ENCODE peak calls at places on chromosomes 1 and 21, in four cellular contexts. X is tibial artery, N is GM13977, Y is heart right ventricle. K is an unnamed sample.

GRCh38 chr1:96580920-96581319 is 140.7 kb upstream of the PTBP2 start:
- DNase-seq in Y (no peak), N (no peak), X (no peak), K (no peak)

GRCh38 chr1:186658999-186659398 is 21.2 kb downstream of the PTGS2 start:
- DNase-seq in Y (no peak), X (no peak), N (no peak), K (no peak)

GRCh38 chr1:91777630-91778300 is 108.2 kb downstream of the TGFBR3 start:
- DNase-seq in X (no peak), Y (no peak), N (no peak), K (no peak)

GRCh38 chr1:184504695-184505338 is 118.0 kb downstream of the C1orf21 start:
- DNase-seq in N (no peak), X (no peak), Y (no peak), K (no peak)

GRCh38 chr1:45246760-45247159 is 40.4 kb upstream of the ZSWIM5 start:
- DNase-seq in N (no peak), X (no peak), Y (no peak), K (no peak)

GRCh38 chr21:44773291-44773932 is 28.2 kb downstream of the UBE2G2 start:
- DNase-seq in Y (no peak), X (no peak), N (no peak), K (no peak)

GRCh38 chr1:60970081-60970509 is 112.3 kb upstream of the NFIA start:
- DNase-seq in Y (no peak), X (no peak), N (no peak), K (no peak)

GRCh38 chr1:8427493-8427892 is 109.6 kb downstream of the SLC45A1 start:
- DNase-seq in N (peak; percentile 83), X (no peak), Y (no peak), K (no peak)

GRCh38 chr21:32328595-32328994 is 29.9 kb downstream of the MRAP start:
- DNase-seq in N (no peak), Y (no peak), X (no peak), K (no peak)

GRCh38 chr1:12555411-12556367 is 62.3 kb downstream of the DHRS3 start:
- DNase-seq in X (peak; percentile 63), Y (no peak), N (no peak), K (peak; percentile 18)

GRCh38 chr1:27137022-27137542 is 17.8 kb downstream of the SLC9A1 start:
- DNase-seq in Y (peak; percentile 44), X (no peak), N (peak; percentile 76), K (peak; percentile 46)

GRCh38 chr1:215083408-215083961 is 948 bp downstream of the KCNK2 start:
- DNase-seq in Y (no peak), N (no peak), X (peak; percentile 64), K (no peak)

GRCh38 chr1:53975861-53976260 is 29.7 kb downstream of the LRRC42 start:
- DNase-seq in X (no peak), Y (no peak), N (no peak), K (no peak)

GRCh38 chr1:76035053-76035452 is 39.5 kb upstream of the ST6GALNAC3 start:
- DNase-seq in X (no peak), N (no peak), Y (no peak), K (no peak)
- TF ChIP-seq CTCF in X (no peak), N (no peak), Y (peak; percentile 30), K (no peak)

GRCh38 chr1:55445416-55445815 is 230.3 kb upstream of the USP24 start:
- DNase-seq in Y (no peak), N (peak; percentile 21), X (no peak), K (no peak)

GRCh38 chr1:55441474-55441873 is 226.3 kb upstream of the USP24 start:
- DNase-seq in X (no peak), Y (no peak), N (no peak), K (no peak)

GRCh38 chr1:55444660-55445059 is 229.5 kb upstream of the USP24 start:
- DNase-seq in X (no peak), Y (no peak), N (no peak), K (no peak)

GRCh38 chr1:55446351-55446750 is 231.2 kb upstream of the USP24 start:
- DNase-seq in Y (no peak), N (no peak), X (no peak), K (no peak)

DNA sequence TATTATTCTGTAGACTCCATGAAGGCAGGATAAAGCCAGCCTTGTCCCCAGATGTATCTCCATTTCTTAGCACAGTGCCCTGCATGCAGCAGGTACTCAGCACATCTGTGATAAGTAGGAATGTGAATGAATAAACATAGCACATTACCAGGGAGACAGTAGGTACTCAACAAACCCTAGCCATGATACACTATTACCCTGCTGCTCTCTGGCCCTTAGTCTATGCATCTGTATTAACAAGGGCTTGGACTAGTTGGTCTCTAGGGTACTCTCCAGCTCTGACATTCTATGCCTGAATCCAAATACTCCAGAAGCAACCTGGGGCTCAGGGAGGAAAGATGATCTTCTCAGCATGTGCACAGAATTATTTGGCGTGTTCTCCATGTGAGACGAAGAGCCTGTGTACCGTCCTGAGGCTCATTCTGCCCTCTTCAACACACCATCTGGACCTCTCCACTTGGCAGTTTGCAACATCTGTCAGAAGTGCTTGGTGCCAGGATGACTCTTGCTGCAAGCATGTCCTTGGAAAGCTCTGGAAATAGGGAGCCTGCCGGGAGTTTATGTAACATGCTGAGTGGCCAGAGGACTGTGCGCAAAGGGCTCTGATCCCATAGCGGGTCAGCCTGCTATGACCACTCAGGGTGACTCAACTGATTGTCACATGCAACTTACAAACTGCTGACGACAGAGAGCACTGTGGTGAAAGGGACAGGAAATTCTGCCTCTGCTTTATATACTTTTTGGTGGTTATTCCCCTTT is 228.2 kb upstream of the USP24 start:
- DNase-seq in N (no peak), X (peak; percentile 98), Y (peak; percentile 77), K (peak; percentile 93)
- TF ChIP-seq CTCF in N (no peak), X (peak; percentile 20), Y (no peak), K (no peak)

GRCh38 chr1:58785424-58786058 is 1.7 kb upstream of the JUN start:
- DNase-seq in X (peak; percentile 75), N (no peak), Y (peak; percentile 45), K (peak; percentile 70)
- TF ChIP-seq CTCF in X (no peak), N (no peak), Y (no peak), K (no peak)

DNA sequence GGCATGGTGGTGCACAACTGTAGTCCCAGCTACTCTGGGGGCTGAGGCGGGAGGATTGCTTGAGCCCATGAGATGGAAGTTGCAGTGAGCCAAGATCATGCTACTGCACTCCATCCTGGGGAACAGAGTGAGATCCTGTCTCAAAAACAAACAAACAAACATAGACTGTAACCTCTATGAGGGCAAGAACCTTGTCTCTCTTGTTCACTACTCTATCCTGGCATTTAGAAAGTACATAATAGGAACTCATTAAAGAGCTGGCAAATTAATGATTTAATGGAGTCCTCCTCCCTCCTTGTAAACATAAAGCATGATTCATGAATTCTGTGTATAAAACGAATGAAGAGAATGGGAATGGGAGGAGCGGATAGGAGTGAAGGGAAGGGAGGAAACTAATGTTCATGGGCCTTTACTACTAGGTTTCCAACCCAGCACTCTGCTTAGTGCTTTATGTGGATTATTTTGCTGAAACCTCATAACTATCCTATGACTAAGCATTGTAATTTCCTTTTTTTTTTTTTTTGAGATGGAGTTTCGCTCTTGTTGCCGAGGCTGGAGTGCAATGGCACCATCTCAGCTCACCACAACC is 8.6 kb downstream of the LMOD1 start:
- DNase-seq in Y (no peak), N (no peak), X (no peak), K (no peak)
- TF ChIP-seq CTCF in Y (no peak), N (no peak), X (no peak), K (no peak)

GRCh38 chr1:174413632-174414031 is 34.1 kb upstream of the GPR52 start:
- DNase-seq in N (no peak), X (no peak), Y (no peak), K (no peak)
- TF ChIP-seq CTCF in N (peak; percentile 21), X (no peak), Y (peak; percentile 31), K (no peak)

DNA sequence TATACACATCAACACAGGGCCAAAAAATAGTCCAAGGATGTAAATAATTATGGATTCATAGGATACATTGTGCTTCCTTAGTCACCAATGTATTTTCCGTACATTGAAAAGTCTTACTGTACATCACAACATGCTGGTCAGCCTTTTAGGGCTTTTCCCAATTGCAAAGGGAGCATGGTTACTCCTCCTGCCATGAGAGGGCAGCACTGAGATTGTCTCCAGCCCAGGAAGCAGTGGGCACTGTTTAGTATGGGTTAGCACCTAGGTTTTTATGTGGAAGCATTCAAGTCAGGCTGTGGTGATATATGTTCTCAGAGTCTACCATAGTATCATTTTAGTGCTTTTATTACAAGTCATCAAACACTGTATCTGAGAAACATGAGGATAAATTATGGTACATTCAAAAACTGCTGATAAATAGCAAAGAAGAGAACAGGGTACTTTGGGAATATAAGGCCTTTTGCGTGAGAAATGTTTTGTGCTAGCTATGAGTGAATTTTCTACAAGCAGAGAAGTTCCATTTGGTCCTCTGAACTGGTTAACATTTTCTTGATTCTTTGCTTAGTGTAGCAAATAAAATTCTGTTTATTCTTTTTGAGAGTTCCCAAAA is 34.0 kb downstream of the ST6GALNAC5 start:
- DNase-seq in X (no peak), Y (peak; percentile 5), N (peak; percentile 36), K (no peak)
- TF ChIP-seq CTCF in X (no peak), Y (peak; percentile 51), N (peak; percentile 78), K (no peak)

DNA sequence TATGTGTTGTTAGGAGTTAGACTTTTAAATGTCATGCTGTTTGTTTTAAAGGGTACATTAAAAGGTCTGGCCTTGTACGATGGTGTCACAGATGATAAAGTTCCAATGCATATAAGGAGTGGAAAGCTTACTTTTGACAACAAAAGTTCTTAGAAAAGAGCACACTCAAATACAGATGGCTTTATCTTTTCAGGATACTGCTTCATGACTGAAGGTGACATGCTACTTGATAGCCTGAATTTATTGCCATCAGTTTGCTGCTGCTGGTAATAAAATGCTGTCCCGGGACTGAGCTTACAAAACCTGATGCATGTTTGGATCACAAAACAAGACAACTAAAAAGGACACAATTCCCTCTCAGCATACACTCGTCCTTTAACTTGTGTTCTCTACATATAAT is 84.9 kb downstream of the TTC3 start:
- DNase-seq in Y (no peak), N (no peak), X (no peak), K (no peak)
- TF ChIP-seq CTCF in Y (no peak), N (no peak), X (no peak), K (no peak)

DNA sequence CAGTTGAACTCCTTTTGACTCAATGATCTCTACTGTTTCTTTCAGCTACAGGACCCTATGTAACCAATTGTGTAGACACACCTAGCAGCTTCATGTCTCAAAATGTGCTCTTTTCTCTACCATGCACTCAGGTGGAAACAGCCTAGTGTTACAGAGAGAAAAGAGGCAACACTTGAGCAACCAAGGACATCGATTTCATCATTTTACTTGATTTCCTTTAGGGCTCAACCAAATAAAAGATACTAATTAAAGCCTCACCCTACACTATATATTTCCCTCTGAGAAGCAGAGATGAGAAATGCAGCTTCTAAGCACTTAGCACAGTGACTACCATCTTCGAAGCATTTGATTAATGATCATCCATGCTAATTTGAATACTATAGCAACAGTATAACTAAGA is 55.1 kb downstream of the PTGER3 start:
- DNase-seq in X (no peak), Y (no peak), N (no peak), K (no peak)
- TF ChIP-seq CTCF in X (no peak), Y (no peak), N (no peak), K (no peak)

K was measured in gastrocnemius medialis.